ENCODE peak calls at places on chromosomes 16 and 17, in six cellular contexts. N is H9, X is IMR-90, O is H1, C is mesenchymal stem cell, A is mesendoderm. F is an unnamed sample. For H3K4me1, the result is how much of the 10 kb centered on the place peaks cover.

GRCh38 chr16:23726710-23727109 is 13.7 kb upstream of the ERN2 start:
- DNase-seq in N (no peak), X (no peak), O (no peak), C (no peak), A (no peak), F (no peak)

GRCh38 chr17:60577147-60577925 is 22.7 kb upstream of the PPM1D start:
- DNase-seq in N (peak), X (peak), O (no peak), C (peak), A (no peak), F (no peak)

GRCh38 chr16:22948058-22948602 is 134.2 kb downstream of the HS3ST2 start:
- DNase-seq in N (peak), X (no peak), O (no peak), C (no peak), A (peak), F (no peak)

GRCh38 chr17:15348030-15348429 is 6.6 kb upstream of the TEKT3 start:
- DNase-seq in N (no peak), X (peak), O (no peak), C (no peak), A (no peak), F (no peak)

GRCh38 chr16:28915181-28915580 is 9.9 kb downstream of the RABEP2 start:
- DNase-seq in N (no peak), X (peak), O (no peak), C (peak), A (no peak), F (no peak)

GRCh38 chr17:59558039-59558438 is 7.4 kb upstream of the DHX40 start:
- DNase-seq in N (no peak), X (no peak), O (no peak), C (peak), A (no peak), F (no peak)

GRCh38 chr16:20905576-20905975 is 5.0 kb downstream of the LYRM1 start:
- DNase-seq in N (no peak), X (peak), O (no peak), C (peak), A (no peak), F (no peak)

GRCh38 chr17:71176315-71176714 is 944.5 kb upstream of the SOX9 start:
- DNase-seq in N (no peak), X (no peak), O (no peak), C (no peak), A (peak), F (no peak)

GRCh38 chr16:75074920-75075687 is 41.5 kb downstream of the LDHD start:
- DNase-seq in N (no peak), X (no peak), O (no peak), C (no peak), A (no peak), F (no peak)

GRCh38 chr17:70608957-70609356 is 439.6 kb downstream of the KCNJ2 start:
- DNase-seq in N (no peak), X (no peak), O (no peak), C (no peak), A (no peak), F (no peak)

GRCh38 chr16:80743273-80743672 is 61.1 kb downstream of the CDYL2 start:
- DNase-seq in N (no peak), X (no peak), O (no peak), C (no peak), A (no peak), F (no peak)

GRCh38 chr16:6019490-6019991 is 921.9 kb upstream of the EEF2KMT start:
- DNase-seq in N (peak), X (no peak), O (no peak), C (no peak), A (peak), F (peak)

GRCh38 chr16:72270531-72270930 is 98.6 kb upstream of the PMFBP1 start:
- DNase-seq in N (no peak), X (no peak), O (no peak), C (peak), A (no peak), F (no peak)

GRCh38 chr16:67406628-67407027 is 9.6 kb downstream of the ZDHHC1 start:
- DNase-seq in N (no peak), X (peak), O (no peak), C (peak), A (peak), F (no peak)

GRCh38 chr17:50931003-50931878 is 65.1 kb upstream of the TOB1 start:
- DNase-seq in N (peak), X (peak), O (no peak), C (peak), A (peak), F (peak)

GRCh38 chr17:73855933-73856332 is 211.7 kb upstream of the SDK2 start:
- DNase-seq in N (no peak), X (no peak), O (no peak), C (no peak), A (no peak), F (no peak)

GRCh38 chr17:53628011-53628410 is 194.7 kb upstream of the KIF2B start:
- DNase-seq in N (no peak), X (peak), O (no peak), C (peak), A (no peak), F (no peak)

GRCh38 chr17:58238147-58238634 is at the start of gene LPO:
- DNase-seq in N (no peak), X (no peak), O (no peak), C (no peak), A (no peak), F (no peak)

GRCh38 chr16:30977502-30977901 is 7.5 kb upstream of the HSD3B7 start:
- DNase-seq in N (peak), X (no peak), O (no peak), C (no peak), A (peak), F (no peak)

GRCh38 chr17:45863857-45864654 is 19.4 kb downstream of the SPPL2C start:
- DNase-seq in N (no peak), X (no peak), O (no peak), C (no peak), A (no peak), F (no peak)

GRCh38 chr17:75515229-75515522 is 161 bp downstream of the CASKIN2 start:
- DNase-seq in N (no peak), X (no peak), O (no peak), C (no peak), A (no peak), F (no peak)

GRCh38 chr17:75513667-75514052 is 1.7 kb downstream of the CASKIN2 start:
- DNase-seq in N (no peak), X (no peak), O (no peak), C (no peak), A (no peak), F (no peak)

GRCh38 chr17:75512946-75513666 is 2.2 kb downstream of the CASKIN2 start:
- DNase-seq in N (no peak), X (peak), O (no peak), C (peak), A (no peak), F (no peak)

GRCh38 chr17:75515523-75516254 is at the start of gene CASKIN2:
- DNase-seq in N (peak), X (peak), O (peak), C (peak), A (peak), F (peak)

GRCh38 chr17:75514299-75515228 is 773 bp downstream of the CASKIN2 start:
- DNase-seq in N (no peak), X (peak), O (no peak), C (peak), A (peak), F (peak)
- H3K4me1 ChIP-seq in N (under half), X (under half), O (under half), C (under half), A (under half), F (under half)

GRCh38 chr17:1843947-1844346 is 14.1 kb downstream of the RPA1 start:
- DNase-seq in N (no peak), X (no peak), O (no peak), C (no peak), A (no peak), F (no peak)
- H2BK15ac ChIP-seq in N (no peak), X (no peak), O (no peak), C (no peak), A (no peak), F (no peak)

GRCh38 chr16:78444-79145 is 570 bp downstream of the MPG start:
- DNase-seq in N (no peak), X (peak), O (no peak), C (peak), A (no peak), F (no peak)

GRCh38 chr16:76535-77272 is 1.3 kb upstream of the MPG start:
- DNase-seq in N (no peak), X (peak), O (no peak), C (peak), A (peak), F (no peak)

GRCh38 chr16:77273-77806 is 685 bp upstream of the MPG start:
- DNase-seq in N (peak), X (peak), O (no peak), C (peak), A (peak), F (no peak)

GRCh38 chr16:79146-80054 is 1.4 kb downstream of the MPG start:
- DNase-seq in N (no peak), X (peak), O (no peak), C (peak), A (peak), F (no peak)

GRCh38 chr16:77807-78443 is at the start of gene MPG:
- DNase-seq in N (peak), X (peak), O (no peak), C (peak), A (peak), F (peak)
- H2BK5ac ChIP-seq in N (no peak), X (peak), O (peak), C (peak), A (peak), F (peak)

DNA sequence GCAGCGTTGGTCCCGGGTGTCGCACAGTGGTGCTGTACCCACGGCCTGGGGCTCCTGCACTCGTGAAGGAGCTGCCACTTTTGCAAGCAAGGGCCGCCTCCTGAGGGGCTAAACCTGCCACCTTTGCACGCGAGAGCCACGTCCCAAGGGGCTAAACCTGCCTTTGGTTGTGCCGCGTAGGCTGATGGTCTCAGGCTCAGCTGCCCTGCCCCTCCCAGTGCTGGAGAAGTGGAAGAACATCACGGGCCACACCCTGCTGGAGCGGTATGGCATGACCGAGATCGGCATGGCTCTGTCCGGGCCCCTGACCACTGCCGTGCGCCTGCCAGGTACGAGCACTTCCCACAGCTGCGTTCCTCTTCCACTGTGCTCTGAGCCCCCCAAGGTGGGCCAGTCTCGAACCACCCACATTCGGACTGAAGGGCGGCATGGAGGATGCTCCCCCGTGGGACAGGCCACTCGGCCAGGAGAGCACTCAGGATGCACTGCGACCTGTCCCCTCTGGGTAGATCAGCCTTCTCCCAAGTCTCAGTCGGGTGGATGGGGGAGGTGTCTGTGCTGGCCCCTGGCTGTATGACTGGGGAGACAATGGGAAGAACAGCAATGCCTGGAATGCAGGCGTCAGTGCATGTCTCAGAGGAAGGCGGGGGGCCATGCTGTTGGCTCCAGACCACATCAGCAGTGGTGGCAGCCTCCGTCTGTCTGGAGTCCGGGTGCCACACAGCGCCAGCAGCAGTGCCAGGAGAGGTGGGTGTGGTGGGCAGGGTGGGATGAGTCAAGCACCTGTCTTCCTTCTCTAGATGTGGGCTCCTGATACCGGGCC is 20.7 kb downstream of the ACSF3 start:
- DNase-seq in N (peak), X (no peak), O (no peak), C (no peak), A (peak), F (peak)
- H3K4me1 ChIP-seq in N (under half), X (under half), O (under half), C (under half), A (under half), F (under half)

GRCh38 chr17:31877341-31877740 is 18.3 kb upstream of the COPRS start:
- DNase-seq in N (no peak), X (no peak), O (no peak), C (no peak), A (no peak), F (no peak)
- H2BK15ac ChIP-seq in N (no peak), X (no peak), O (no peak), C (no peak), A (no peak), F (no peak)

GRCh38 chr16:56918467-56919012 is 13.4 kb upstream of the HERPUD1 start:
- DNase-seq in N (no peak), X (no peak), O (no peak), C (no peak), A (no peak), F (no peak)

GRCh38 chr16:56916571-56917403 is 15.2 kb upstream of the HERPUD1 start:
- DNase-seq in N (no peak), X (no peak), O (no peak), C (no peak), A (no peak), F (no peak)

GRCh38 chr16:56912746-56913703 is 18.9 kb upstream of the HERPUD1 start:
- DNase-seq in N (no peak), X (peak), O (no peak), C (peak), A (no peak), F (no peak)

GRCh38 chr16:56914896-56915295 is 17.0 kb upstream of the HERPUD1 start:
- DNase-seq in N (no peak), X (no peak), O (no peak), C (no peak), A (no peak), F (no peak)

DNA sequence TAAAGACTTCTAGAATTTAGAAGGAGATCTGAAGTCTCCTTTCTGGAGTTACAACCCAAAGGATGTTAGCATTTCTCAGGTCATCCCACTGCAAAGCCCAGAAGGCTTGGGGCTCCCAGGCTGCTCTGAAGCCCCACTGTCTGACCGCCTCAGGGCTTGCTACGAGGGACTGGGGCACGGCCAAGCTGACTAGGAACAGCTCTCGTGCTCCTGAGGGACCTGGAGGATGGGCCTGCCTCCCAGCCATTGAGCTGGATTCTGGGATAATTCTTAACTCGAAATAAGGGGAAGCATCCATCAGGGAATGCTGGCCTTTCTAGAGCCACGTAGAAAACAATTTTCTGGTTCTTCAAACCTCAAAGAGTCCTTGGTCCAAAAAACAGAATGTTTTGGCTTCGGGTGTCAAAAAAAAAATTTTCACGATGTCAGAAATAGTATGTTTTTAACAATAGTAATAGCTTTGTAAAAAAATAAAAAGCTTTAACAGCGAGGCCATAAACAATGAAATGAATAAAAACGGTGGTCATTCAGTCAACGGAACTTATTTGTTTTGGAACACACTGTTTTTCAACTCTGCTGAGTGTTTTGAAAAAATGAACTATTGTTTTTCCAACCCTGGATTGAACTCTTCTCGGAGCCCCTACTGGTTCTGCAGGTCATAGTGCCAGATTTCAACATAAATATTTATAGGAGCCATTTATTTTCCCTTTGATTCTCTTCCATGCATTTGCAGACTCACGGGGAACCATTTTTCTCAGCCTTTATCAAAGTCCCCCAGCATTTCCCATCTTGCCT is 16.4 kb upstream of the HERPUD1 start:
- DNase-seq in N (no peak), X (no peak), O (no peak), C (no peak), A (no peak), F (no peak)
- H2BK5ac ChIP-seq in N (no peak), X (no peak), O (no peak), C (no peak), A (no peak), F (no peak)

F was measured in neuronal stem cell.